ENCODE peak calls at places on chromosomes 16 and 17, in eight cellular contexts. V is WERI-Rb-1, H is lower leg skin, W is fibroblast of pulmonary artery, J is GM10248, K is RWPE1, O is activated B cell treated with CpG ODN at 0.5 μM for 24 hours, E is AG09309. M is an unnamed sample.
A peak's percentile ranks its signal among the peaks of the same experiment; 100 is the strongest.

GRCh38 chr16:48408688-48409087 is 23.5 kb upstream of the SIAH1 start:
- DNase-seq in O (no peak), W (peak; percentile 78), V (no peak), K (no peak), E (no peak), H (peak; percentile 86), J (no peak), M (no peak)

GRCh38 chr16:47309581-47310312 is 151.1 kb downstream of the ITFG1 start:
- DNase-seq in J (no peak), H (no peak), V (no peak), E (no peak), O (no peak), K (no peak), W (no peak), M (peak; percentile 21)

GRCh38 chr16:31138621-31139578 is 3.4 kb upstream of the PRSS8 start:
- DNase-seq in H (no peak), V (no peak), O (no peak), K (peak; percentile 91), E (no peak), W (peak; percentile 62), J (no peak), M (no peak)

GRCh38 chr16:14329727-14330363 is 258.7 kb downstream of the MRTFB start:
- DNase-seq in H (no peak), K (no peak), W (no peak), V (no peak), E (no peak), O (no peak), J (no peak), M (no peak)

GRCh38 chr17:14304876-14305636 is 4.2 kb downstream of the HS3ST3B1 start:
- DNase-seq in K (no peak), H (peak; percentile 79), E (no peak), J (no peak), W (no peak), V (peak; percentile 80), O (no peak), M (no peak)

GRCh38 chr17:30549864-30550511 is 72.8 kb downstream of the GOSR1 start:
- DNase-seq in O (peak; percentile 11), E (no peak), J (no peak), H (peak; percentile 14), V (no peak), W (no peak), K (no peak), M (no peak)

GRCh38 chr17:61364463-61364846 is 35.2 kb upstream of the TBX2 start:
- DNase-seq in H (no peak), E (no peak), K (no peak), O (no peak), W (no peak), J (no peak), V (no peak), M (no peak)

GRCh38 chr17:77796201-77796860 is 162.2 kb upstream of the TNRC6C start:
- DNase-seq in J (no peak), W (no peak), E (no peak), H (peak; percentile 83), K (no peak), O (no peak), V (no peak), M (no peak)

GRCh38 chr17:52201764-52202571 is 43.5 kb upstream of the CA10 start:
- DNase-seq in J (no peak), E (no peak), V (no peak), W (no peak), O (no peak), H (no peak), K (no peak), M (no peak)

GRCh38 chr17:50908860-50909764 is 43.0 kb upstream of the TOB1 start:
- DNase-seq in K (no peak), H (peak; percentile 94), W (no peak), O (no peak), V (peak; percentile 82), E (no peak), J (no peak), M (no peak)

GRCh38 chr16:21959050-21959449 is 5.9 kb downstream of the UQCRC2 start:
- DNase-seq in E (no peak), O (no peak), K (no peak), V (no peak), W (no peak), H (no peak), J (no peak), M (no peak)

GRCh38 chr16:48231675-48232214 is 12.4 kb upstream of the LONP2 start:
- DNase-seq in O (no peak), V (peak; percentile 59), J (peak; percentile 65), H (no peak), E (no peak), W (peak; percentile 63), K (no peak), M (peak; percentile 2)

GRCh38 chr16:20225334-20225733 is 102.0 kb downstream of the GP2 start:
- DNase-seq in O (no peak), V (no peak), J (no peak), E (no peak), W (no peak), H (no peak), K (no peak), M (no peak)

GRCh38 chr17:50208611-50209061 is 7.2 kb upstream of the COL1A1 start:
- DNase-seq in H (peak; percentile 73), K (no peak), W (peak; percentile 11), J (no peak), O (no peak), V (no peak), E (no peak), M (no peak)

GRCh38 chr16:53372942-53373871 is 61.1 kb upstream of the RBL2 start:
- DNase-seq in V (no peak), J (peak; percentile 54), K (peak; percentile 81), W (no peak), O (peak; percentile 27), E (no peak), H (no peak), M (no peak)

GRCh38 chr17:34146440-34147043 is 108.5 kb upstream of the CCL2 start:
- DNase-seq in E (no peak), W (no peak), K (peak; percentile 59), V (peak; percentile 88), H (peak; percentile 87), O (peak; percentile 21), J (peak; percentile 61), M (no peak)
- TF ChIP-seq CTCF in E (no peak), W (peak; percentile 20), K (peak; percentile 38), V (peak; percentile 89), H (no peak), O (no peak), J (peak; percentile 66), M (peak; percentile 14)

DNA sequence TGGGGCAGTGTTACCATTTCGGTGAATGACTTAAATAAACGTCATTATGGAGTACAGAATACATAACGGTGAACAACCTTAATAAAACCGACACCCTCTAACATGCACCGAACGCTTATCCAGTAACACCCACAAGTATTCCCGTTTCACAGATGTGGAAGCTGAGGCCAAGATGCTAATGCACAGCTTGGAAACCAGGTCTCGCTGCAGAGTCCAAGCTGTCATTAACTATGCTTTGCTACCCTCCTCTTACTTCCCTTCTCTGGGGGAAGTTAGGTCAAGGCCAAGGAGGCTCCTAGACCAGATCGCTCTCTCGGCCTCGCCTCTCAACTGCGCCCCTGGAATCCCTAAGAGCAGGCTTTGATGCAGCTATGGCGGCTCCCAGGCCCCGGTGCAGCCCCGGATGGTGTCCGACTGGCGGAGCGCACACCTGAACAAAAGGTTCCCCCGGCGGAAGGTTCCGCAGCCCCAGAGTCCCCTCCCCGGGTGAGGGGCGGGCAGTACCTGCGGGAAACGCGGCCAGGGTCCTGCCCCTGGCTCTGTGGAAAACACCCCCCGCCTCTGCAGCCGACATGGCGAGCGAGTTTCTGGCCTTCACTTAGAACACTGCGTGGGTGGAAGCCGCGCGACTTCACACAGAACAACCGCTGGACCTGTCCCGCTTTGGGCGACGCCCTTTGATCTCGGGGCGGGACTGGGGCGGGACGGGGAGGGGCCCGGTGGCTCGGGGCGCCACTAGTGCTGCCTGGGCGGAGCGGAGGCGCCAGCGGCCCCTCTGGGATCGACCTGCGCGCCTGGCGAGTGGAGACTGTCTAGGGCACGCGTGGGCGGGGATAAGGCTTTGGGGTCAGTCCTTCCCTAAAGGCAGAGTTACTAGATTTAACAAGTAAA is at the start of gene CPPED1:
- DNase-seq in O (peak; percentile 94), V (peak; percentile 93), H (peak; percentile 97), K (peak; percentile 87), J (peak; percentile 93), E (peak; percentile 67), W (peak; percentile 95), M (peak; percentile 55)
- TF ChIP-seq CTCF in O (no peak), V (no peak), H (peak; percentile 26), K (no peak), J (no peak), E (no peak), W (no peak), M (no peak)

GRCh38 chr17:7404737-7405412 is 978 bp upstream of the TMEM256 start:
- DNase-seq in J (no peak), E (no peak), H (peak; percentile 95), K (no peak), W (peak; percentile 20), V (peak; percentile 64), O (no peak), M (no peak)
- TF ChIP-seq CTCF in J (no peak), E (no peak), H (no peak), K (no peak), W (no peak), V (no peak), O (no peak), M (no peak)

GRCh38 chr16:11393861-11394592 is 48.8 kb downstream of the RMI2 start:
- DNase-seq in E (no peak), O (no peak), K (no peak), W (no peak), J (no peak), H (no peak), V (no peak), M (no peak)

GRCh38 chr16:11395949-11396240 is 50.6 kb downstream of the RMI2 start:
- DNase-seq in V (no peak), J (no peak), E (no peak), O (no peak), K (no peak), W (no peak), H (no peak), M (no peak)

GRCh38 chr16:11394593-11394960 is 49.3 kb downstream of the RMI2 start:
- DNase-seq in H (no peak), V (no peak), W (no peak), J (no peak), O (no peak), K (no peak), E (no peak), M (no peak)

GRCh38 chr16:11396241-11397048 is 51.2 kb downstream of the RMI2 start:
- DNase-seq in E (no peak), J (peak; percentile 89), W (peak; percentile 60), K (peak; percentile 82), O (peak; percentile 63), H (peak; percentile 94), V (peak; percentile 86), M (peak; percentile 27)

DNA sequence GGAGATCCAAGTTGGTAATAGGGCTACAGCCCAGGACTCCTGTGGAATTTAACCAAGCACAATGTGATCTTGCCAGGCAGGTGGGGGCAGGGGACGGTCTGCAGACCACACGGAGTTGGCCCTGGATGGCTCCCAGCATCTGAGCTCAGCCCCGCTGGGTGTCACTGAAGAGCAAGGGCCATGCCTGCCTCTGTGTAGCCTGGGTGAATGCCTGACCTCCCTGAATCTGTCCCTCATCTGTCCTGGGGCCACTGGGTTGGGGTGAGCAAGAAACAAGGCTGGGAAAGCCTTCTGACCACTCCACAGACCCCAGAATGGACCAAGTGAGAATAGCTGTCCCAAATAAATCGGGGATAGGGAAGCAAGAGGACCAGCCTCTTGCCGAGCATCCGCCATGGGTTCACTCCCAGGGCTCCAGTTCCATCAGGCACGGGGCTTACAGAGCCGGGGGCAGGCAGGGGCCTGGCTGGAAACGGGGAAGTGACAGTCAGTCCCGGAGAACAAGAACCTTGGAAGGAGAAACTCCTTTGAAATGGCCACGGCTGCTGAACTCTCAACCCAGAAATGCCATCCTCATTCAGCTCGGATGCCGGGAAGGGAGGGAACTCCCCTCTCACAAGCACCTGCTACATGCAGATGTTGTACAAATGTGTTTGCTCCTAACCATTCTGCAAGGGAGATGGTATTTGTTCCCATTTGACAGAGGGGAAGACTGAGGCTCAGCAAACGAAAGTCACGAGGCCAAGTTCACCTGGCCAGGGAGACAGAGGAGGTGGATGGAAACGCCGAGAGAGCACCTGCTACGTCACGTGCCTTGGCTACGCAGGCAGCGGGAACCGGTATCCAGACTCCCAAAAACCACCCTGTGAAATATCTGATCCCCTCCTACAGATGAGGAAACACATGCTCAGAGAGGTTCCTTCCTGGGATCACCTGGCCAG is 50.0 kb downstream of the RMI2 start:
- DNase-seq in O (no peak), K (no peak), H (no peak), V (no peak), J (no peak), E (no peak), W (no peak), M (no peak)
- TF ChIP-seq CTCF in O (no peak), K (peak; percentile 14), H (no peak), V (peak; percentile 36), J (no peak), E (no peak), W (no peak), M (no peak)